ENCODE peak calls at places on chromosomes 11 and 22, in five cellular contexts. F is keratinocyte, G is adrenal gland, X is sigmoid colon, V is tibial nerve. N is an unnamed sample.

GRCh38 chr11:116788534-116788933 is 711 bp upstream of the ZPR1 start:
- DNase-seq in V (no peak), F (no peak), X (no peak), G (no peak), N (no peak)

GRCh38 chr22:48901324-48901723 is 926.3 kb downstream of the BRD1 start:
- DNase-seq in V (no peak), F (no peak), X (no peak), G (no peak), N (peak; percentile 44)

GRCh38 chr11:41716862-41717261 is 257.4 kb upstream of the LRRC4C start:
- DNase-seq in X (no peak), V (no peak), F (no peak), G (no peak), N (no peak)

GRCh38 chr11:34178422-34178821 is 73.0 kb downstream of the NAT10 start:
- DNase-seq in G (no peak), F (no peak), X (no peak), V (no peak), N (no peak)

GRCh38 chr22:19022755-19023154 is 86.7 kb upstream of the PRODH start:
- DNase-seq in V (no peak), X (no peak), G (no peak), F (no peak), N (no peak)

GRCh38 chr22:36293606-36294292 is 40.8 kb downstream of the APOL1 start:
- DNase-seq in X (peak; percentile 62), V (no peak), G (no peak), F (no peak), N (peak; percentile 51)

GRCh38 chr11:59754494-59754858 is 700 bp upstream of the STX3 start:
- DNase-seq in X (no peak), F (no peak), G (peak; percentile 42), V (no peak), N (no peak)

GRCh38 chr11:118631109-118631508 is 23.7 kb downstream of the PHLDB1 start:
- DNase-seq in V (no peak), G (no peak), X (no peak), F (no peak), N (no peak)

DNA sequence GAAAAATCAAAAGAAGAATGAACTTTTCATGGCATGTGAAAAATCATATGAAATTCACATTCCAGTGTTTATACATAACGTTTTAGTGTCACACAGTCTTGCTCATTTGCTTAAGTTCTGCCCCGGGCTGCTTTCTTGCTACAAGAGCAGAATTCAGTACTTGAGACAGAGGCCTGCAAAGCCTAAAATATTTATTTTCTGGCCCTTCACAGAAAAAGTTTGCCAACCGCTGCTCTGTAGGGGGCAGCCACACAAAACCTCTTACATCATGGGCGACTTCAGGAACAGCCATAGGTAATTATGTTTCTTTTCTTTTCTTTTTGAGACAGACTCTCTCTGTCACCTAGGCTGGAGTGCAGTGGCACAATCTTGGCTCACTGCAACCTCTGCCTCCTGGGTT is 1.0 kb upstream of the ATG2A start:
- DNase-seq in X (peak; percentile 60), V (no peak), G (no peak), F (no peak), N (no peak)
- TF ChIP-seq CTCF in X (no peak), V (peak; percentile 29), G (no peak), F (peak; percentile 22), N (peak; percentile 25)

DNA sequence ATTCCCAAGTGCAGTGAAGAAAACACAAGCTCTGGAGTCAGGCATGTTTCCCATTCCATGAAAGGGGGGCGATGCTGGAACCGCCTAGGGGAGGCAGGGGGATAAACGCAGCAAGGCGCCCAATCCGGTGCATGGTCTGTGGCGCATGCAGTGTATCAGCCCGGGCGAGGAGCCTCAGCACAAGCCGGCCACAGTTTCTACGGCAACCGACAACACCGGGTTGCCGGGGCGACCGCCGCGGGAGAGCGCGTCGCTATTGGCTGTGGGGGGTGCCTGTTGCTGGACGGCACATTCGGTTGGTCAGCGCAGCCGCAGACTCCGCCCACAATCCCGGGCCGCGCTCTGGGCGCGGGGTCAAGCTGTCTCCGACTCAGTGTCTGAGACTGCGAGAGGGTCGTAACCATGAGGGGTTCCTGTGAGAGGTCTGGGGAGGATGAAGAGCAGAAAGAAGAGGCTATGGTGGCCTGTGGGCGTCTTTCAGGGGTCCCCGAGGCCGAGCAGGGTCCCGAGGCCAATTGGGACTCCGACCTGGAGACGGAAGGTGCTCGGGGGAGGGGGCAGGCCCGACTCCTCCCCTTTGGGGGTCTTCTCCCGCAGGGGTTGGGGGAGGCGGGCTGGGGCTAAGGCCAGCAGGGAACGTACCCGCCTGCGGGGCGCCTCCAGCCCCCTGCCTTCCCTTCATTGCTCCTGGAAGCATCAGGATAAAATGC is at the start of gene LRRC74B:
- DNase-seq in F (no peak), G (peak; percentile 93), V (peak; percentile 74), X (peak; percentile 94), N (peak; percentile 91)
- H3K4me3 ChIP-seq in F (peak within 1 kb of the TSS; percentile 59), G (no peak within 1 kb of the TSS), V (peak within 1 kb of the TSS; percentile 53), X (peak within 1 kb of the TSS; percentile 53), N (peak within 1 kb of the TSS; percentile 34)

GRCh38 chr11:125299061-125299616 is 134.6 kb downstream of the PKNOX2 start:
- DNase-seq in X (no peak), G (no peak), V (no peak), F (no peak), N (no peak)

GRCh38 chr11:125299821-125300220 is 135.3 kb downstream of the PKNOX2 start:
- DNase-seq in V (no peak), F (no peak), X (no peak), G (no peak), N (no peak)

GRCh38 chr11:125300791-125301218 is 136.3 kb downstream of the PKNOX2 start:
- DNase-seq in G (peak; percentile 24), X (no peak), F (peak; percentile 78), V (no peak), N (no peak)

GRCh38 chr11:125303186-125303585 is 138.6 kb downstream of the PKNOX2 start:
- DNase-seq in F (no peak), V (no peak), X (no peak), G (no peak), N (peak; percentile 46)

GRCh38 chr11:125301301-125301700 is 136.8 kb downstream of the PKNOX2 start:
- DNase-seq in G (no peak), F (no peak), X (no peak), V (no peak), N (no peak)
- H3K27ac ChIP-seq in G (no peak overlapping the region), F (no peak overlapping the region), X (no peak overlapping the region), V (no peak overlapping the region), N (no peak overlapping the region)

GRCh38 chr11:130485983-130486970 is 37.8 kb downstream of the ADAMTS15 start:
- DNase-seq in V (no peak), F (no peak), X (no peak), G (no peak), N (no peak)

GRCh38 chr11:130488187-130489026 is 40.0 kb downstream of the ADAMTS15 start:
- DNase-seq in F (no peak), G (no peak), X (no peak), V (no peak), N (no peak)

GRCh38 chr11:130487390-130488186 is 39.1 kb downstream of the ADAMTS15 start:
- DNase-seq in X (no peak), G (no peak), V (no peak), F (no peak), N (no peak)

GRCh38 chr11:130489027-130489584 is 40.7 kb downstream of the ADAMTS15 start:
- DNase-seq in X (no peak), G (no peak), V (no peak), F (no peak), N (no peak)

DNA sequence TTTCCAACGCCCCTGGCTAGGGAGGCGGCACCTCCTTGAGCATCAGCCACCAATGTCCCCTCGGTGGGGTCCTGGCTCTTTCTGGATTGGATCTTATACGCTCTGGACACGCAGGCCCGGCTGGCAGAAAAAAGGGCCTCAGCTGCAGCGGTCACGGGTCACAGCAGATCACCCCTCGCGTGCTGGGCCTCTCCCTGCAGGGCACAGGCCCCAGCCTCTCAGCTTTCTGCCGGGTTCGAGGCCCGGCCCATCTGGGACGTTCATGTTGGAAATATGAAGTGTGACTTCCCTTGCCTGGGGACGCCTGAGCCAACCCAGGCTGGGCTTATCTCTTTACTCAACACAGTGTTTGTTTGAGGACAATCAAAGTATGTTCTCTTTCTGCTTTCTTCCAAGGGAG is 38.5 kb downstream of the ADAMTS15 start:
- DNase-seq in V (no peak), X (no peak), F (no peak), G (no peak), N (no peak)
- TF ChIP-seq CTCF in V (no peak), X (no peak), F (no peak), G (no peak), N (no peak)

GRCh38 chr11:19243143-19243542 is 2.4 kb upstream of the E2F8 start:
- DNase-seq in V (no peak), F (no peak), X (no peak), G (no peak), N (no peak)

GRCh38 chr11:19240420-19241259 is at the start of gene E2F8:
- DNase-seq in G (peak; percentile 95), V (peak; percentile 84), X (peak; percentile 90), F (no peak), N (peak; percentile 92)

GRCh38 chr11:19241260-19242183 is 777 bp upstream of the E2F8 start:
- DNase-seq in G (peak; percentile 32), X (peak; percentile 66), V (no peak), F (no peak), N (peak; percentile 68)

GRCh38 chr11:19243601-19244000 is 2.9 kb upstream of the E2F8 start:
- DNase-seq in G (no peak), F (no peak), X (no peak), V (no peak), N (no peak)

DNA sequence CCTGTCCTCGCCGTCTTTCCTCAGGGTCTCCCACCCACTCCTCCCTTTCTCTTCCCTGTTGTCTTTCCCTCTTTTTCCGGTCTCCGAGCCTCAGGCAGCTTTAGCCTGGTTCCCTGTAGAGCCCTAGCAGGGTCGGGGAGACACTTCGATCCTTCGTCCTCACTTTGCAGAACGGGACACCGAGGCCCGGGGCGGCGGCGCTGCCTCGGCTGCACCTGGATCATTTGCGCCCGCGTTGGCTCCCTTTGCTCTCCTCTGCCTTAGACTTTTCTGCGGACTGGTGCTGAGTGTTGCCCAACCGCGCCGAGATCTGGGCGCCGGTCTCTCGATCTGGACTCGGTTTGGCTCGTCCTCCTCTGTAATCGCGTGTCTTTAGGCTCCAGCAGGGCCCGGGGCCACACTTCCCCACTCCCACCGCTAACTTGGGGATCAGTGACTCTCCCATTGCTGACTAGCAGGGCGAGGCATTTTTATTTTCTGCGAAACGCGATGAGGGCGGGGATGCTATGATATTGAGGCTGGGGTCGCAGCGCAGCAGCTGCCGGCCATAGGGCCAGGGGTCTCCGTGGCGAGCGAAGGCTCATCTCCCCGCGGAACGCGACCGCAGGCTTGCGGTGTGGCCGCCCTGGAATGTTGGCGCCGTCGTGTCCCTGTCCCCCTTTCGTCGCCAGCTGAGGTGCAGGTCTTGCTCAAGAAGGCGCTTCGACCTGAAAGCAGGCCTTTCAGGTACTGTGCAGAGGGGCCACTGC is 1.6 kb upstream of the E2F8 start:
- DNase-seq in G (no peak), F (no peak), X (no peak), V (no peak), N (no peak)
- H3K4me3 ChIP-seq in G (no peak overlapping the region), F (peak overlapping the region; percentile 71), X (peak overlapping the region; percentile 60), V (peak overlapping the region; percentile 68), N (peak overlapping the region; percentile 57)

GRCh38 chr11:25225078-25225477 is 728.2 kb downstream of the LUZP2 start:
- DNase-seq in X (no peak), F (no peak), V (no peak), G (no peak), N (no peak)
- H3K27ac ChIP-seq in X (no peak overlapping the region), F (no peak overlapping the region), V (no peak overlapping the region), G (no peak overlapping the region), N (no peak overlapping the region)

N was measured in upper lobe of right lung.